ENCODE peak calls at places on chromosome 13, in six cellular contexts. U is nucleus accumbens, X is C1 segment of cervical spinal cord, I is anterior cingulate cortex, N is T47D, F is NCI-H2029 treated with DMSO at 0.1 percent for 48 hours. Y is an unnamed sample.

GRCh38 chr13:45393941-45394570 is 24.1 kb downstream of the SLC25A30 start:
- DNase-seq in U (peak), X (no peak), I (no peak), N (peak), F (no peak), Y (no peak)

GRCh38 chr13:26377038-26377437 is 123.1 kb downstream of the CDK8 start:
- DNase-seq in U (no peak), X (no peak), I (no peak), N (peak), F (no peak), Y (no peak)

GRCh38 chr13:72194531-72194930 is 327.5 kb upstream of the DACH1 start:
- DNase-seq in U (no peak), X (no peak), I (no peak), N (peak), F (no peak), Y (no peak)

GRCh38 chr13:113848431-113849260 is 15.2 kb downstream of the GAS6 start:
- DNase-seq in U (no peak), X (no peak), I (no peak), N (no peak), F (no peak), Y (no peak)

GRCh38 chr13:44904982-44905381 is 84.3 kb downstream of the NUFIP1 start:
- DNase-seq in U (no peak), X (no peak), I (no peak), N (peak), F (no peak), Y (no peak)

GRCh38 chr13:23372264-23372905 is 61.1 kb downstream of the SACS start:
- DNase-seq in U (no peak), X (no peak), I (no peak), N (no peak), F (no peak), Y (no peak)

GRCh38 chr13:112670864-112671263 is 19.0 kb upstream of the ATP11A start:
- DNase-seq in U (no peak), X (no peak), I (no peak), N (no peak), F (no peak), Y (no peak)

GRCh38 chr13:36163809-36164308 is 32.7 kb upstream of the DCLK1 start:
- DNase-seq in U (no peak), X (no peak), I (no peak), N (peak), F (peak), Y (peak)

GRCh38 chr13:87168390-87168789 is 502.8 kb upstream of the SLITRK5 start:
- DNase-seq in U (no peak), X (no peak), I (no peak), N (no peak), F (no peak), Y (no peak)

GRCh38 chr13:98994896-98995295 is 17.0 kb upstream of the DOCK9 start:
- DNase-seq in U (no peak), X (no peak), I (no peak), N (no peak), F (no peak), Y (no peak)

GRCh38 chr13:39886336-39886735 is 230.9 kb downstream of the COG6 start:
- DNase-seq in U (no peak), X (no peak), I (no peak), N (no peak), F (no peak), Y (no peak)

GRCh38 chr13:78201411-78201810 is 282.8 kb upstream of the EDNRB start:
- DNase-seq in U (no peak), X (no peak), I (no peak), N (no peak), F (no peak), Y (no peak)

GRCh38 chr13:85631801-85632200 is 167.4 kb downstream of the SLITRK6 start:
- DNase-seq in U (no peak), X (no peak), I (no peak), N (no peak), F (no peak), Y (no peak)

GRCh38 chr13:28324181-28324789 is 170.6 kb downstream of the FLT1 start:
- DNase-seq in U (peak), X (peak), I (peak), N (peak), F (no peak), Y (no peak)

GRCh38 chr13:112248909-112249592 is 127.1 kb upstream of the SPACA7 start:
- DNase-seq in U (no peak), X (no peak), I (no peak), N (no peak), F (no peak), Y (peak)

GRCh38 chr13:93270769-93271753 is 44.5 kb downstream of the GPC6 start:
- DNase-seq in U (no peak), X (no peak), I (no peak), N (no peak), F (no peak), Y (no peak)

GRCh38 chr13:54980651-54981050 is 1952.0 kb downstream of the OLFM4 start:
- DNase-seq in U (no peak), X (no peak), I (no peak), N (no peak), F (no peak), Y (no peak)

GRCh38 chr13:43425234-43425633 is 361.5 kb downstream of the ENOX1 start:
- DNase-seq in U (no peak), X (no peak), I (no peak), N (no peak), F (no peak), Y (no peak)

GRCh38 chr13:84553252-84553651 is 671.0 kb upstream of the SLITRK1 start:
- DNase-seq in U (no peak), X (no peak), I (no peak), N (no peak), F (no peak), Y (no peak)

GRCh38 chr13:80386001-80386400 is 45.1 kb upstream of the SPRY2 start:
- DNase-seq in U (no peak), X (no peak), I (no peak), N (no peak), F (no peak), Y (no peak)

GRCh38 chr13:107170270-107170931 is 602.5 kb upstream of the ARGLU1 start:
- DNase-seq in U (no peak), X (no peak), I (no peak), N (peak), F (no peak), Y (no peak)

GRCh38 chr13:97211986-97212385 is 10.1 kb upstream of the MBNL2 start:
- DNase-seq in U (no peak), X (no peak), I (no peak), N (no peak), F (no peak), Y (no peak)

GRCh38 chr13:50257646-50258045 is 242.4 kb downstream of the KCNRG start:
- DNase-seq in U (no peak), X (no peak), I (no peak), N (no peak), F (no peak), Y (no peak)

GRCh38 chr13:46668302-46668720 is 115.3 kb downstream of the LRCH1 start:
- DNase-seq in U (no peak), X (peak), I (no peak), N (no peak), F (no peak), Y (no peak)

GRCh38 chr13:80040219-80040976 is 300.5 kb downstream of the SPRY2 start:
- DNase-seq in U (no peak), X (no peak), I (no peak), N (peak), F (no peak), Y (no peak)

GRCh38 chr13:20405691-20406090 is 120.0 kb downstream of the CRYL1 start:
- DNase-seq in U (no peak), X (no peak), I (no peak), N (no peak), F (no peak), Y (no peak)

Y was measured in NCI-H187 treated with DMSO at 0.1 percent for 48 hours.